ENCODE peak calls at places on chromosomes 2 and 18, in eight cellular contexts. F, B, M, Z, R, C, O and K are unnamed samples.

GRCh38 chr2:198756166-198756565 is 701.6 kb downstream of the SATB2 start:
- DNase-seq in F (no peak), B (no peak), M (no peak), Z (no peak), R (no peak), C (no peak), O (no peak), K (no peak)

GRCh38 chr2:62234755-62235655 is 39.1 kb downstream of the B3GNT2 start:
- DNase-seq in F (no peak), B (no peak), M (no peak), Z (no peak), R (no peak), C (no peak), O (no peak), K (no peak)

GRCh38 chr2:16581241-16581640 is 84.4 kb downstream of the CYRIA start:
- DNase-seq in F (no peak), B (no peak), M (no peak), Z (no peak), R (no peak), C (no peak), O (no peak), K (no peak)

GRCh38 chr2:88159955-88160415 is 10.2 kb upstream of the THNSL2 start:
- DNase-seq in F (peak), B (peak), M (peak), Z (no peak), R (peak), C (no peak), O (no peak), K (peak)

GRCh38 chr2:216849987-216850386 is 9.9 kb downstream of the TNP1 start:
- DNase-seq in F (no peak), B (peak), M (no peak), Z (peak), R (peak), C (no peak), O (no peak), K (no peak)

GRCh38 chr2:167484875-167485274 is 596.6 kb downstream of the XIRP2 start:
- DNase-seq in F (no peak), B (no peak), M (no peak), Z (no peak), R (no peak), C (no peak), O (no peak), K (no peak)

GRCh38 chr2:128543646-128544045 is 225.0 kb upstream of the HS6ST1 start:
- DNase-seq in F (no peak), B (no peak), M (no peak), Z (peak), R (no peak), C (no peak), O (no peak), K (no peak)

GRCh38 chr2:103738108-103738507 is 976.3 kb downstream of the TMEM182 start:
- DNase-seq in F (no peak), B (no peak), M (no peak), Z (no peak), R (no peak), C (no peak), O (no peak), K (no peak)

GRCh38 chr2:223109341-223109740 is 57.4 kb downstream of the KCNE4 start:
- DNase-seq in F (no peak), B (no peak), M (no peak), Z (no peak), R (no peak), C (no peak), O (no peak), K (no peak)

GRCh38 chr2:70354264-70354949 is 52.5 kb upstream of the FAM136A start:
- DNase-seq in F (no peak), B (no peak), M (no peak), Z (no peak), R (no peak), C (no peak), O (no peak), K (no peak)

GRCh38 chr2:98484652-98485452 is 40.2 kb downstream of the INPP4A start:
- DNase-seq in F (no peak), B (no peak), M (no peak), Z (no peak), R (no peak), C (no peak), O (no peak), K (no peak)

GRCh38 chr18:2656237-2657042 is 914 bp downstream of the SMCHD1 start:
- DNase-seq in F (no peak), B (peak), M (no peak), Z (peak), R (peak), C (peak), O (peak), K (peak)

GRCh38 chr2:233915133-233915532 is 2.0 kb upstream of the TRPM8 start:
- DNase-seq in F (no peak), B (no peak), M (peak), Z (no peak), R (no peak), C (no peak), O (no peak), K (no peak)

GRCh38 chr2:202406445-202406967 is 30.4 kb downstream of the BMPR2 start:
- DNase-seq in F (no peak), B (no peak), M (no peak), Z (no peak), R (no peak), C (no peak), O (no peak), K (no peak)

GRCh38 chr2:236659758-236660150 is 90.1 kb downstream of the ACKR3 start:
- DNase-seq in F (no peak), B (peak), M (no peak), Z (peak), R (peak), C (no peak), O (peak), K (no peak)

GRCh38 chr18:8177330-8178016 is 431.8 kb upstream of the RAB12 start:
- DNase-seq in F (no peak), B (peak), M (no peak), Z (no peak), R (no peak), C (no peak), O (no peak), K (no peak)

GRCh38 chr2:43251171-43251731 is 24.8 kb upstream of the ZFP36L2 start:
- DNase-seq in F (no peak), B (no peak), M (no peak), Z (no peak), R (peak), C (no peak), O (peak), K (no peak)

GRCh38 chr2:43258547-43259156 is 32.2 kb upstream of the ZFP36L2 start:
- DNase-seq in F (no peak), B (no peak), M (no peak), Z (no peak), R (no peak), C (no peak), O (no peak), K (no peak)

GRCh38 chr2:43254331-43254730 is 27.9 kb upstream of the ZFP36L2 start:
- DNase-seq in F (no peak), B (no peak), M (no peak), Z (no peak), R (no peak), C (no peak), O (no peak), K (no peak)

GRCh38 chr2:43250015-43250414 is 23.6 kb upstream of the ZFP36L2 start:
- DNase-seq in F (no peak), B (no peak), M (no peak), Z (no peak), R (no peak), C (no peak), O (no peak), K (no peak)

DNA sequence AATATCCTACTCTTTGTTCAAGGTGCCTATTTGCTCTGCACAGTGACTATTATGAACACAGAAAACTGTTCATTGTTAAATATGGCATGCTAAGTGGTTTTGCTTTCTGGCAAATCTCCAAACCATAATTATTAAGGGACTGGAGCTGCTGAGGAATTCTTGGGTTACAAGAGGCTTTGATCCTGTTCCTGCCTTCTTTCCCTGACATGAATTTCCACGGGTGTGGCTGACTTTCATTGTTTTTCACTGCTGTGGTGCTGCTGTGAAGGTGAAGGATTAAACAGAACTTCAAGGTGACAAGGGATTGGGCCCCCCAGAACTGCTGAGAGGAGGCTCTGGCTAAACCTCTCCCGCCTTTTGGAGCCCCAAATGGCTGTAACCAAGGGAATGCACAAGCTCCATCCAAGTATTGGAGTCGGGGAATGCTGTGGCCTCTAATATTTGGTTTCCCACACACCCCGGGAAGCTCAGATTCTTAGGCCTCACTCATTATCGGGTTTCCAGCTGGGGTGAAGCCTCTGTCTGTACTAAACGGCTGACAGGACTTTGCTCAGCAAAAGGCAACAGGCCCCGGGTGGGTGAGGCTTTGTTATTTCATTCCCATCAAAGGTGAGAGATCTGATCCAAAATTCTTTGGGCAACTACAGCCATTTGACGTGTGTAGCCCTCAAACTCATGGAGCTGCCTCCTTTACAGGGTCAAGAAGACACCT is 29.0 kb upstream of the ZFP36L2 start:
- DNase-seq in F (no peak), B (no peak), M (no peak), Z (no peak), R (no peak), C (no peak), O (no peak), K (no peak)
- TF ChIP-seq POLR2A in F (no peak), B (no peak), M (no peak), Z (no peak), R (no peak), C (no peak), O (no peak), K (no peak)

GRCh38 chr2:113164930-113165585 is 8.7 kb upstream of the PSD4 start:
- DNase-seq in F (no peak), B (peak), M (no peak), Z (no peak), R (peak), C (peak), O (no peak), K (no peak)

GRCh38 chr2:113166187-113166645 is 7.6 kb upstream of the PSD4 start:
- DNase-seq in F (no peak), B (no peak), M (no peak), Z (no peak), R (no peak), C (peak), O (no peak), K (no peak)

GRCh38 chr2:113169002-113169530 is 4.7 kb upstream of the PSD4 start:
- DNase-seq in F (no peak), B (no peak), M (no peak), Z (no peak), R (no peak), C (peak), O (no peak), K (no peak)

GRCh38 chr2:113167962-113168340 is 5.8 kb upstream of the PSD4 start:
- DNase-seq in F (no peak), B (no peak), M (no peak), Z (no peak), R (no peak), C (no peak), O (no peak), K (no peak)

GRCh38 chr2:113167115-113167932 is 6.4 kb upstream of the PSD4 start:
- DNase-seq in F (no peak), B (peak), M (no peak), Z (no peak), R (no peak), C (peak), O (no peak), K (no peak)
- TF ChIP-seq POLR2A in F (no peak), B (peak), M (no peak), Z (no peak), R (no peak), C (peak), O (no peak), K (no peak)

GRCh38 chr2:205706769-205707375 is 24.6 kb downstream of the NRP2 start:
- DNase-seq in F (no peak), B (peak), M (no peak), Z (peak), R (no peak), C (no peak), O (peak), K (peak)
- TF ChIP-seq POLR2A in F (no peak), B (no peak), M (no peak), Z (no peak), R (no peak), C (no peak), O (peak), K (no peak)

DNA sequence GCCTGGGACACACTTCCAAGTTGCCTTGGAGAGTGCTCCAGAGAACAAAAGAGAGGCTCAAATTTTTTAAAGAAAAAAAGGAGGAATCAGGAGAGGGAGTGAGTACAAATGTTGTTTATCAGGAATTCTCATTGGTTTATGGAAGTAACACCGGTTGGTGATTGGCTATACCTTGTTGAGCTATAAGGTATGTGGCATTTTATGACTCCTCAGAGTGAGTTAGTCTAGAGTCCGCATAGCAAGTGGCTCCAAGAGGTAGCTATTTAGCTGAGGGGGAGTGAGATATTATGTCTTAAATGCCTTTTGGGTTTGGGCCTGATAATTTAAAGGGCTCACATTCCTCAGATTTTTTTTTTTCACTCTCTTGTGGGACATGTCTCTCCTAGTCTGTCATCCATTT is 85.7 kb downstream of the ARHGEF4 start:
- DNase-seq in F (no peak), B (no peak), M (no peak), Z (no peak), R (no peak), C (no peak), O (no peak), K (no peak)
- TF ChIP-seq POLR2A in F (no peak), B (no peak), M (no peak), Z (no peak), R (no peak), C (no peak), O (no peak), K (no peak)

DNA sequence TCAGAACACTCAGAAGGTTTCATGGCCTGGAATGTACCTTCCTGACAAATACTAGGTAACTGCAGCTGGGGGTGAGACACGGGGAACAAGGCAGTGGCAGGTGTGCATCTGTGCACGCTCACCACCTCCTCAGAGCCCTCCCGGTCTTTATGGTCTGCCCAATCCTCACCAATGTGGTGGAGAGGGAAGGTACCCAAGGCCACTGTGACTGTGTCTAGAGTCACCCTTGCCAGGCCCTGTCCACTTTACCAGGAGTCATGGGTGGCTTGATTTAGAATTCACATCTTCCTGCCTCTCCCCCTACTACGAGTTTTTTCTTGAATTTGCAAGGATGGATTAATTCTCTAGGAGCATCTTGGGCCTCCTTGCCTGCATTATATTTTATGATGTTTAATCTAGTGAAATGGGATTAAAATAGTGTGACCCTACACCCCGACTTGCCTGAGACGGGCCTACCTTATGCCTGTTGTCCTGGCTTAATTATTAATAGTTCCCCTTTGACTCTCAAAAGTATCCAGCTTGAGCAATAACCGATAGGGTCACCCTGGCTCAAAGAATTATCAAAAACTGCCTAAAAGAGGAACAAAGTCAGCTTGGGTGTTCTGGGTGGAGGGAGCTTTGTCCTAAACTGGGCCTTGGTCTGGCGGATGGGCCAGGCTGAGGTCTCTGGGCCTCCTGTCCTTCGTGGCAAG is 56.5 kb downstream of the ACAA2 start:
- DNase-seq in F (no peak), B (no peak), M (no peak), Z (no peak), R (no peak), C (no peak), O (no peak), K (no peak)
- TF ChIP-seq POLR2A in F (no peak), B (no peak), M (no peak), Z (no peak), R (no peak), C (no peak), O (no peak), K (no peak)

GRCh38 chr2:55134316-55134706 is 84.1 kb upstream of the RTN4 start:
- DNase-seq in F (no peak), B (no peak), M (no peak), Z (no peak), R (no peak), C (no peak), O (no peak), K (no peak)

GRCh38 chr2:55137024-55137958 is 87.0 kb upstream of the RTN4 start:
- DNase-seq in F (no peak), B (peak), M (no peak), Z (no peak), R (no peak), C (no peak), O (no peak), K (no peak)

GRCh38 chr2:55136138-55136541 is 85.9 kb upstream of the RTN4 start:
- DNase-seq in F (no peak), B (peak), M (no peak), Z (no peak), R (no peak), C (peak), O (no peak), K (no peak)

GRCh38 chr2:55130849-55131248 is 80.6 kb upstream of the RTN4 start:
- DNase-seq in F (no peak), B (no peak), M (no peak), Z (no peak), R (no peak), C (no peak), O (no peak), K (no peak)

DNA sequence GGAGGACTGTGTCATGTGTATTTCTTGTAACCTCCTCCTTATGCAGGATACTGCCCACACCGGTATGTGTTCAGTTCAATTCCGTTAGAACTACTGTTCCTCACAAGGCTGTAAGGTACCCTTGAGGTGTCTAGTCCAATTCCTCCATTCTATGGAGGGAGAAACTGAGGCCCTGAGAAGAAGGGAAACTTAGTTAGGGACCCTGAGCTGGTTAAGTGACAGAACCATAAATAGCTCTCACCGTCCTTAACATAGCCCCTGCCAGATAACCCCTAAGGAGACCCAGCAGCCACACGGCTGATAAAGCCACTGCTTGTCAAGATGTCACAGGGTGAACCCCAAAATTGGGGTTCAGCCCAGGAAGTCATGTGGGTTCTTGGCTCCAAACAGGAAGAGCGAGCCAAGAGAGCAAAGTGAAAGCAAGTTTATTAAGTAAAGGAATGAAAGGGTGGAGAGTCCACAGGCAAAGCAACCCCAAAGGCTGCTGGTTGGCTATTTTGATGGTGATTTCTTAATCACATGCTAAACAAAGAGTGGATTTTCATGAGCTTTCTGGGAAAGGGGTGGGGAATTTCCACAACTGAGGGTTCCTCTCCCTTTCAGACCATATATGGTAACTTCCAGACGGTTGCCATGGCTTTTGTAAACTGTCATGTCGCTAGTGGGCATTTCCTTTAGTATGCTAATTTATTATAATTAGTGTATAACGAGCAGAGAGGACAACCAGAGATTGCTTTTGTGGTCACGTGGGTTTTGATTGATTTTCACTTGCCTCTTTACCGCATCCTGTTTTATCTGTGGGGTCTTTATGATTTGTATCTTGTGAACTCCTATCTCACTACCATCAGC is 83.4 kb upstream of the RTN4 start:
- DNase-seq in F (no peak), B (peak), M (no peak), Z (peak), R (peak), C (no peak), O (peak), K (peak)
- TF ChIP-seq POLR2A in F (no peak), B (no peak), M (no peak), Z (no peak), R (no peak), C (no peak), O (no peak), K (no peak)

GRCh38 chr18:23143059-23143831 is 8.0 kb downstream of the CABLES1 start:
- DNase-seq in F (peak), B (peak), M (no peak), Z (peak), R (no peak), C (peak), O (no peak), K (no peak)
- TF ChIP-seq POLR2A in F (no peak), B (no peak), M (no peak), Z (no peak), R (no peak), C (no peak), O (no peak), K (no peak)